ENCODE peak calls at places on chromosomes 16 and 17, in seven cellular contexts. F is left lung; C is HCT116; U is activated T-cell treated with anti-CD3 and anti-CD28 coated beads, Interleukin-2, amount 50 U/mL, for 72 hours; S is heart left ventricle; W is body of pancreas; R is T-cell. N is an unnamed sample.
A peak's percentile ranks its signal among the peaks of the same experiment; 100 is the strongest.

GRCh38 chr16:73000020-73000906 is 47.7 kb downstream of the ZFHX3 start:
- ATAC-seq in F (peak; percentile 40), C (no peak), U (no peak), S (peak; percentile 75), W (peak; percentile 61), R (no peak), N (peak; percentile 79)

GRCh38 chr16:2432801-2433505 is 3.7 kb downstream of the CCNF start:
- ATAC-seq in F (no peak), C (no peak), U (no peak), S (no peak), W (no peak), R (no peak), N (no peak)

GRCh38 chr17:82121660-82122629 is 23.9 kb upstream of the FASN start:
- ATAC-seq in F (no peak), C (no peak), U (no peak), S (no peak), W (no peak), R (no peak), N (no peak)

GRCh38 chr17:30369995-30370394 is 8.7 kb upstream of the CPD start:
- ATAC-seq in F (peak; percentile 27), C (no peak), U (no peak), S (no peak), W (peak; percentile 41), R (no peak), N (no peak)

GRCh38 chr17:67922503-67922902 is 73.8 kb downstream of the C17orf58 start:
- ATAC-seq in F (no peak), C (no peak), U (no peak), S (peak; percentile 53), W (no peak), R (no peak), N (no peak)

GRCh38 chr16:17437142-17437720 is 33.5 kb downstream of the XYLT1 start:
- ATAC-seq in F (no peak), C (no peak), U (no peak), S (peak; percentile 24), W (no peak), R (no peak), N (no peak)

GRCh38 chr16:12162151-12162559 is 185.6 kb downstream of the SNX29 start:
- ATAC-seq in F (peak; percentile 34), C (no peak), U (no peak), S (peak; percentile 54), W (peak; percentile 68), R (no peak), N (no peak)

GRCh38 chr17:28988475-28988874 is 17.4 kb downstream of the SEZ6 start:
- ATAC-seq in F (no peak), C (no peak), U (no peak), S (no peak), W (no peak), R (no peak), N (no peak)

GRCh38 chr17:79027274-79027924 is 3.4 kb downstream of the C1QTNF1 start:
- ATAC-seq in F (no peak), C (peak; percentile 30), U (no peak), S (peak; percentile 5), W (no peak), R (no peak), N (no peak)

GRCh38 chr17:67139784-67140665 is 95.7 kb downstream of the CACNG1 start:
- ATAC-seq in F (no peak), C (peak; percentile 78), U (peak; percentile 29), S (peak; percentile 47), W (peak; percentile 99), R (no peak), N (no peak)

GRCh38 chr17:32302860-32303649 is 37.4 kb downstream of the RHBDL3 start:
- ATAC-seq in F (no peak), C (no peak), U (no peak), S (no peak), W (peak; percentile 53), R (no peak), N (no peak)

GRCh38 chr17:42121066-42121769 is at the start of gene KAT2A:
- ATAC-seq in F (peak; percentile 90), C (peak; percentile 92), U (peak; percentile 90), S (peak; percentile 92), W (peak; percentile 74), R (peak; percentile 92), N (peak; percentile 90)

GRCh38 chr17:45784583-45785372 is 658 bp downstream of the CRHR1 start:
- ATAC-seq in F (peak; percentile 59), C (peak; percentile 58), U (peak; percentile 57), S (peak; percentile 13), W (peak; percentile 62), R (peak; percentile 77), N (no peak)

GRCh38 chr17:48095611-48096010 is 5.7 kb downstream of the CBX1 start:
- ATAC-seq in F (no peak), C (no peak), U (no peak), S (no peak), W (no peak), R (no peak), N (no peak)

GRCh38 chr17:77124192-77124908 is 16.4 kb upstream of the SEC14L1 start:
- ATAC-seq in F (peak; percentile 30), C (peak; percentile 60), U (no peak), S (peak; percentile 49), W (peak; percentile 34), R (no peak), N (peak; percentile 47)

GRCh38 chr16:82439678-82440293 is 187.0 kb upstream of the CDH13 start:
- ATAC-seq in F (no peak), C (peak; percentile 91), U (no peak), S (no peak), W (no peak), R (no peak), N (no peak)

GRCh38 chr16:66898207-66898606 is 17.9 kb downstream of the PDP2 start:
- ATAC-seq in F (no peak), C (no peak), U (no peak), S (no peak), W (no peak), R (no peak), N (peak; percentile 63)

N was measured in gastroesophageal sphincter.